ENCODE peak calls at places on chromosomes 7 and 10, in eight cellular contexts. One of them, this sample, is unnamed.

GRCh38 chr10:72323108-72323932 is 31.4 kb downstream of the DNAJB12 start:
- DNase-seq in retinal pigment epithelial cell: no peak
- DNase-seq in psoas muscle: no peak
- DNase-seq in transverse colon: no peak
- DNase-seq in COLO829: no peak
- DNase-seq in PC-3: no peak
- DNase-seq in caudate nucleus: no peak
- DNase-seq in naive B cell: no peak
- DNase-seq in this sample: no peak

GRCh38 chr10:32938554-32939061 is 19.4 kb downstream of the ITGB1 start:
- DNase-seq in retinal pigment epithelial cell: no peak
- DNase-seq in psoas muscle: no peak
- DNase-seq in transverse colon: peak; percentile 39
- DNase-seq in COLO829: peak; percentile 21
- DNase-seq in PC-3: no peak
- DNase-seq in caudate nucleus: peak; percentile 17
- DNase-seq in naive B cell: no peak
- DNase-seq in this sample: peak; percentile 52

GRCh38 chr7:52352019-52352418 is 683.4 kb upstream of the POM121L12 start:
- DNase-seq in retinal pigment epithelial cell: no peak
- DNase-seq in psoas muscle: no peak
- DNase-seq in transverse colon: no peak
- DNase-seq in COLO829: no peak
- DNase-seq in PC-3: no peak
- DNase-seq in caudate nucleus: no peak
- DNase-seq in naive B cell: no peak
- DNase-seq in this sample: no peak

GRCh38 chr10:92799591-92799990 is 48.7 kb upstream of the EXOC6 start:
- DNase-seq in retinal pigment epithelial cell: no peak
- DNase-seq in psoas muscle: no peak
- DNase-seq in transverse colon: no peak
- DNase-seq in COLO829: no peak
- DNase-seq in PC-3: peak; percentile 38
- DNase-seq in caudate nucleus: no peak
- DNase-seq in naive B cell: no peak
- DNase-seq in this sample: no peak

GRCh38 chr10:121457729-121458128 is 140.5 kb downstream of the FGFR2 start:
- DNase-seq in retinal pigment epithelial cell: no peak
- DNase-seq in psoas muscle: no peak
- DNase-seq in transverse colon: no peak
- DNase-seq in COLO829: no peak
- DNase-seq in PC-3: no peak
- DNase-seq in caudate nucleus: no peak
- DNase-seq in naive B cell: no peak
- DNase-seq in this sample: no peak

GRCh38 chr10:119282446-119282845 is 75.1 kb downstream of the GRK5 start:
- DNase-seq in retinal pigment epithelial cell: no peak
- DNase-seq in psoas muscle: no peak
- DNase-seq in transverse colon: no peak
- DNase-seq in COLO829: no peak
- DNase-seq in PC-3: no peak
- DNase-seq in caudate nucleus: no peak
- DNase-seq in naive B cell: no peak
- DNase-seq in this sample: no peak

GRCh38 chr10:19874791-19875190 is 58.6 kb downstream of the PLXDC2 start:
- DNase-seq in retinal pigment epithelial cell: peak; percentile 90
- DNase-seq in psoas muscle: no peak
- DNase-seq in transverse colon: no peak
- DNase-seq in COLO829: no peak
- DNase-seq in PC-3: no peak
- DNase-seq in caudate nucleus: no peak
- DNase-seq in naive B cell: no peak
- DNase-seq in this sample: no peak

GRCh38 chr10:124565565-124566221 is 104.1 kb downstream of the LHPP start:
- DNase-seq in retinal pigment epithelial cell: no peak
- DNase-seq in psoas muscle: peak; percentile 76
- DNase-seq in transverse colon: no peak
- DNase-seq in COLO829: no peak
- DNase-seq in PC-3: peak; percentile 16
- DNase-seq in caudate nucleus: no peak
- DNase-seq in naive B cell: no peak
- DNase-seq in this sample: no peak

GRCh38 chr10:80252296-80252887 is 37.1 kb downstream of the MAT1A start:
- DNase-seq in retinal pigment epithelial cell: no peak
- DNase-seq in psoas muscle: no peak
- DNase-seq in transverse colon: no peak
- DNase-seq in COLO829: no peak
- DNase-seq in PC-3: no peak
- DNase-seq in caudate nucleus: no peak
- DNase-seq in naive B cell: no peak
- DNase-seq in this sample: no peak

GRCh38 chr7:1236132-1236655 is 3.5 kb downstream of the UNCX start:
- DNase-seq in retinal pigment epithelial cell: no peak
- DNase-seq in psoas muscle: no peak
- DNase-seq in transverse colon: no peak
- DNase-seq in COLO829: no peak
- DNase-seq in PC-3: no peak
- DNase-seq in caudate nucleus: no peak
- DNase-seq in naive B cell: no peak
- DNase-seq in this sample: no peak

GRCh38 chr7:36096460-36097095 is 56.5 kb upstream of the EEPD1 start:
- DNase-seq in retinal pigment epithelial cell: no peak
- DNase-seq in psoas muscle: no peak
- DNase-seq in transverse colon: no peak
- DNase-seq in COLO829: no peak
- DNase-seq in PC-3: no peak
- DNase-seq in caudate nucleus: no peak
- DNase-seq in naive B cell: no peak
- DNase-seq in this sample: no peak

GRCh38 chr10:113945075-113945686 is 90.7 kb downstream of the NHLRC2 start:
- DNase-seq in retinal pigment epithelial cell: peak; percentile 62
- DNase-seq in psoas muscle: no peak
- DNase-seq in transverse colon: peak; percentile 67
- DNase-seq in COLO829: no peak
- DNase-seq in PC-3: peak; percentile 70
- DNase-seq in caudate nucleus: no peak
- DNase-seq in naive B cell: no peak
- DNase-seq in this sample: peak; percentile 72

GRCh38 chr7:121499526-121500123 is 103.5 kb upstream of the FAM3C start:
- DNase-seq in retinal pigment epithelial cell: no peak
- DNase-seq in psoas muscle: no peak
- DNase-seq in transverse colon: no peak
- DNase-seq in COLO829: no peak
- DNase-seq in PC-3: no peak
- DNase-seq in caudate nucleus: no peak
- DNase-seq in naive B cell: no peak
- DNase-seq in this sample: no peak

GRCh38 chr10:67861750-67862460 is 22.6 kb upstream of the SIRT1 start:
- DNase-seq in retinal pigment epithelial cell: no peak
- DNase-seq in psoas muscle: no peak
- DNase-seq in transverse colon: no peak
- DNase-seq in COLO829: no peak
- DNase-seq in PC-3: no peak
- DNase-seq in caudate nucleus: no peak
- DNase-seq in naive B cell: no peak
- DNase-seq in this sample: no peak

GRCh38 chr10:79148452-79149344 is 79.9 kb downstream of the ZMIZ1 start:
- DNase-seq in retinal pigment epithelial cell: no peak
- DNase-seq in psoas muscle: peak; percentile 79
- DNase-seq in transverse colon: peak; percentile 72
- DNase-seq in COLO829: no peak
- DNase-seq in PC-3: peak; percentile 99
- DNase-seq in caudate nucleus: peak; percentile 22
- DNase-seq in naive B cell: no peak
- DNase-seq in this sample: peak; percentile 74

GRCh38 chr10:80509403-80510161 is 28.1 kb upstream of the SH2D4B start:
- DNase-seq in retinal pigment epithelial cell: peak; percentile 70
- DNase-seq in psoas muscle: peak; percentile 37
- DNase-seq in transverse colon: no peak
- DNase-seq in COLO829: peak; percentile 85
- DNase-seq in PC-3: no peak
- DNase-seq in caudate nucleus: no peak
- DNase-seq in naive B cell: no peak
- DNase-seq in this sample: no peak

GRCh38 chr7:131357282-131357880 is 29.7 kb downstream of the MKLN1 start:
- DNase-seq in retinal pigment epithelial cell: peak; percentile 2
- DNase-seq in psoas muscle: no peak
- DNase-seq in transverse colon: no peak
- DNase-seq in COLO829: no peak
- DNase-seq in PC-3: peak; percentile 13
- DNase-seq in caudate nucleus: no peak
- DNase-seq in naive B cell: no peak
- DNase-seq in this sample: no peak

GRCh38 chr7:27248427-27248806 is 5.8 kb downstream of the EVX1 start:
- DNase-seq in retinal pigment epithelial cell: no peak
- DNase-seq in psoas muscle: no peak
- DNase-seq in transverse colon: no peak
- DNase-seq in COLO829: no peak
- DNase-seq in PC-3: no peak
- DNase-seq in caudate nucleus: no peak
- DNase-seq in naive B cell: no peak
- DNase-seq in this sample: no peak

GRCh38 chr10:6464862-6465430 is 115.1 kb downstream of the PRKCQ start:
- DNase-seq in retinal pigment epithelial cell: no peak
- DNase-seq in psoas muscle: no peak
- DNase-seq in transverse colon: peak; percentile 18
- DNase-seq in COLO829: no peak
- DNase-seq in PC-3: no peak
- DNase-seq in caudate nucleus: no peak
- DNase-seq in naive B cell: no peak
- DNase-seq in this sample: peak; percentile 12

GRCh38 chr10:21334891-21335696 is 190.4 kb downstream of the SKIDA1 start:
- DNase-seq in retinal pigment epithelial cell: no peak
- DNase-seq in psoas muscle: peak; percentile 72
- DNase-seq in transverse colon: no peak
- DNase-seq in COLO829: peak; percentile 13
- DNase-seq in PC-3: peak; percentile 91
- DNase-seq in caudate nucleus: no peak
- DNase-seq in naive B cell: no peak
- DNase-seq in this sample: peak; percentile 10

GRCh38 chr10:3825862-3826351 is 40.9 kb upstream of the KLF6 start:
- DNase-seq in retinal pigment epithelial cell: no peak
- DNase-seq in psoas muscle: peak; percentile 59
- DNase-seq in transverse colon: no peak
- DNase-seq in COLO829: no peak
- DNase-seq in PC-3: no peak
- DNase-seq in caudate nucleus: no peak
- DNase-seq in naive B cell: no peak
- DNase-seq in this sample: no peak

GRCh38 chr7:18520450-18521235 is 25.1 kb downstream of the HDAC9 start:
- DNase-seq in retinal pigment epithelial cell: peak; percentile 81
- DNase-seq in psoas muscle: no peak
- DNase-seq in transverse colon: no peak
- DNase-seq in COLO829: peak; percentile 33
- DNase-seq in PC-3: peak; percentile 68
- DNase-seq in caudate nucleus: no peak
- DNase-seq in naive B cell: peak; percentile 59
- DNase-seq in this sample: no peak

GRCh38 chr10:60788543-60788942 is 10.3 kb downstream of the CDK1 start:
- DNase-seq in retinal pigment epithelial cell: no peak
- DNase-seq in psoas muscle: no peak
- DNase-seq in transverse colon: no peak
- DNase-seq in COLO829: no peak
- DNase-seq in PC-3: no peak
- DNase-seq in caudate nucleus: no peak
- DNase-seq in naive B cell: no peak
- DNase-seq in this sample: no peak

This sample was measured in mucosa of descending colon.